ENCODE peak calls at places on chromosome 18, in five cellular contexts. X, I, D, N and F are unnamed samples.

GRCh38 chr18:61502472-61502871 is 169.2 kb downstream of the CDH20 start:
- DNase-seq in X (no peak), I (no peak), D (no peak), N (no peak), F (peak)

GRCh38 chr18:21330122-21330701 is 88.2 kb downstream of the GREB1L start:
- DNase-seq in X (no peak), I (no peak), D (peak), N (peak), F (no peak)

GRCh38 chr18:5066380-5066977 is 130.6 kb downstream of the AKAIN1 start:
- DNase-seq in X (no peak), I (no peak), D (no peak), N (no peak), F (no peak)

GRCh38 chr18:63074987-63075404 is 244.6 kb downstream of the BCL2 start:
- DNase-seq in X (peak), I (peak), D (peak), N (peak), F (peak)

GRCh38 chr18:32920796-32921787 is 148.3 kb upstream of the KLHL14 start:
- DNase-seq in X (no peak), I (no peak), D (no peak), N (no peak), F (peak)

GRCh38 chr18:62979172-62979571 is 263.8 kb downstream of the PHLPP1 start:
- DNase-seq in X (peak), I (no peak), D (peak), N (no peak), F (no peak)

GRCh38 chr18:5632041-5632440 is 88.2 kb upstream of the EPB41L3 start:
- DNase-seq in X (no peak), I (no peak), D (no peak), N (no peak), F (no peak)

GRCh38 chr18:63832470-63832869 is 55.0 kb upstream of the SERPINB2 start:
- DNase-seq in X (no peak), I (no peak), D (no peak), N (no peak), F (no peak)

GRCh38 chr18:2338601-2339000 is 232.7 kb downstream of the METTL4 start:
- DNase-seq in X (no peak), I (no peak), D (no peak), N (no peak), F (no peak)

GRCh38 chr18:37698508-37699035 is 133.0 kb upstream of the CELF4 start:
- DNase-seq in X (peak), I (no peak), D (no peak), N (no peak), F (no peak)

GRCh38 chr18:51621103-51621969 is 423.9 kb upstream of the MEX3C start:
- DNase-seq in X (peak), I (no peak), D (peak), N (peak), F (peak)

GRCh38 chr18:23844991-23845680 is 155.9 kb downstream of the LAMA3 start:
- DNase-seq in X (no peak), I (no peak), D (no peak), N (no peak), F (no peak)

GRCh38 chr18:29184654-29185053 is 1007.7 kb upstream of the CDH2 start:
- DNase-seq in X (no peak), I (no peak), D (no peak), N (no peak), F (no peak)

GRCh38 chr18:34514238-34514637 is 195.9 kb upstream of the DTNA start:
- DNase-seq in X (no peak), I (no peak), D (no peak), N (no peak), F (no peak)

GRCh38 chr18:48028716-48029115 is 98.3 kb upstream of the SMAD2 start:
- DNase-seq in X (no peak), I (peak), D (no peak), N (no peak), F (no peak)

GRCh38 chr18:79875931-79876461 is 75.5 kb downstream of the SLC66A2 start:
- DNase-seq in X (no peak), I (no peak), D (no peak), N (no peak), F (no peak)

GRCh38 chr18:77106331-77106730 is 26.3 kb downstream of the MBP start:
- DNase-seq in X (no peak), I (no peak), D (peak), N (no peak), F (no peak)

GRCh38 chr18:35494281-35494825 is 3.4 kb downstream of the INO80C start:
- DNase-seq in X (no peak), I (no peak), D (no peak), N (no peak), F (no peak)

GRCh38 chr18:51437280-51438271 is 240.1 kb upstream of the MEX3C start:
- DNase-seq in X (no peak), I (no peak), D (no peak), N (no peak), F (no peak)

GRCh38 chr18:75438891-75439290 is 11.4 kb upstream of the SMIM21 start:
- DNase-seq in X (no peak), I (no peak), D (no peak), N (no peak), F (no peak)

GRCh38 chr18:39274535-39274934 is 1708.9 kb upstream of the CELF4 start:
- DNase-seq in X (no peak), I (no peak), D (no peak), N (no peak), F (no peak)

GRCh38 chr18:59085797-59086196 is 53.9 kb upstream of the SEC11C start:
- DNase-seq in X (no peak), I (no peak), D (no peak), N (no peak), F (no peak)